ENCODE peak calls at places on chromosome 1, in eight cellular contexts. One of them, this sample, is unnamed.

GRCh38 chr1:163844393-163844948 is 522.7 kb downstream of the NUF2 start:
- DNase-seq in cardiac muscle cell: peak
- DNase-seq in lower leg skin: no peak
- DNase-seq in adrenal gland: no peak
- DNase-seq in tibial artery: no peak
- DNase-seq in fibroblast of pulmonary artery: peak
- DNase-seq in upper lobe of left lung: no peak
- DNase-seq in K562: no peak
- DNase-seq in this sample: no peak

GRCh38 chr1:41935226-41935625 is 16.5 kb upstream of the HIVEP3 start:
- DNase-seq in upper lobe of left lung: no peak
- DNase-seq in adrenal gland: no peak
- DNase-seq in tibial artery: no peak
- DNase-seq in fibroblast of pulmonary artery: peak
- DNase-seq in lower leg skin: no peak
- DNase-seq in K562: no peak
- DNase-seq in cardiac muscle cell: peak
- DNase-seq in this sample: no peak

GRCh38 chr1:245258271-245258920 is 103.6 kb downstream of the KIF26B start:
- DNase-seq in upper lobe of left lung: no peak
- DNase-seq in tibial artery: no peak
- DNase-seq in adrenal gland: no peak
- DNase-seq in K562: no peak
- DNase-seq in fibroblast of pulmonary artery: no peak
- DNase-seq in lower leg skin: no peak
- DNase-seq in cardiac muscle cell: no peak
- DNase-seq in this sample: no peak

GRCh38 chr1:247442164-247442563 is 15.7 kb downstream of the OR2B11 start:
- DNase-seq in fibroblast of pulmonary artery: no peak
- DNase-seq in adrenal gland: no peak
- DNase-seq in lower leg skin: no peak
- DNase-seq in tibial artery: no peak
- DNase-seq in K562: no peak
- DNase-seq in cardiac muscle cell: no peak
- DNase-seq in upper lobe of left lung: no peak
- DNase-seq in this sample: no peak

GRCh38 chr1:20624709-20625108 is 8.5 kb upstream of the PINK1 start:
- DNase-seq in cardiac muscle cell: no peak
- DNase-seq in tibial artery: no peak
- DNase-seq in K562: no peak
- DNase-seq in upper lobe of left lung: no peak
- DNase-seq in lower leg skin: no peak
- DNase-seq in fibroblast of pulmonary artery: no peak
- DNase-seq in adrenal gland: no peak
- DNase-seq in this sample: no peak

GRCh38 chr1:44045064-44045463 is 13.8 kb upstream of the SLC6A9 start:
- DNase-seq in fibroblast of pulmonary artery: no peak
- DNase-seq in K562: no peak
- DNase-seq in upper lobe of left lung: no peak
- DNase-seq in cardiac muscle cell: no peak
- DNase-seq in tibial artery: peak
- DNase-seq in lower leg skin: no peak
- DNase-seq in adrenal gland: no peak
- DNase-seq in this sample: no peak

GRCh38 chr1:198775606-198776005 is 136.8 kb downstream of the PTPRC start:
- DNase-seq in fibroblast of pulmonary artery: peak
- DNase-seq in K562: no peak
- DNase-seq in adrenal gland: no peak
- DNase-seq in cardiac muscle cell: peak
- DNase-seq in lower leg skin: no peak
- DNase-seq in upper lobe of left lung: no peak
- DNase-seq in tibial artery: no peak
- DNase-seq in this sample: no peak

GRCh38 chr1:153776352-153776751 is 1.1 kb downstream of the SLC27A3 start:
- DNase-seq in upper lobe of left lung: no peak
- DNase-seq in tibial artery: no peak
- DNase-seq in lower leg skin: peak
- DNase-seq in adrenal gland: no peak
- DNase-seq in cardiac muscle cell: no peak
- DNase-seq in fibroblast of pulmonary artery: no peak
- DNase-seq in K562: no peak
- DNase-seq in this sample: no peak

GRCh38 chr1:118151312-118151937 is 33.6 kb downstream of the SPAG17 start:
- DNase-seq in tibial artery: no peak
- DNase-seq in lower leg skin: no peak
- DNase-seq in K562: peak
- DNase-seq in fibroblast of pulmonary artery: peak
- DNase-seq in upper lobe of left lung: no peak
- DNase-seq in cardiac muscle cell: peak
- DNase-seq in adrenal gland: peak
- DNase-seq in this sample: peak

DNA sequence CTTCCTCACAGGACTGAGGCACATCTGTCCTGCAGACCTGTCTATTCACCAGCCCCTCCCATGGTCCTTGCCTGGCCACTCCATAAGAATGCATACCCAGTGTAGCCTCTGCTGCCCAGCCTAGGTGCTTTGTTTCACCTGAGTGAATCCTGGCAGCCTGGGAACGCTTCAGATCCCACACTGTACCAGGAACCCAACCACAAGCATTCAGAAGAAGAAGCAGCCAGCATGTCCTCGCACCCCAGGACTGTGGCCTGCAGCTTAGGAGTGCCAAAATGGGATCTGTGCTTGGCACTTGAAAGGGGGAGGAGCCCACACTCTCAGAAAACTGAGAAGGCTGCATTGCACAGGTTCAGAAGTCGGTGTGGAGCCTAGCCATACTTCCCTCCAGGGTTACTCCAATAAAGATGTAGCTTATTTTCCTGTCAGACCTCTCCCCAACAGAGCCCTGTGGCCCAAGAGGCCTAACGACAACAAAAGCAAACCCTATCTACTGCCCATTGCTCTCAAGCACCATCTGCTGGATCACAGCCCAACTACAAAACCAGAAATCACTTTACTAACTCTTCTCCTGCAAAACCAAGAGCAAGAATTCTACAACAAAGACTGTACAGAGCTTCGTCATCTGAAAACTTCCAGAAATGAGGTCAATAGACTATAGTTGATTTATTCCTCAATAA is 923.1 kb upstream of the NEGR1 start:
- DNase-seq in adrenal gland: no peak
- DNase-seq in upper lobe of left lung: no peak
- DNase-seq in fibroblast of pulmonary artery: no peak
- DNase-seq in cardiac muscle cell: no peak
- DNase-seq in tibial artery: no peak
- DNase-seq in lower leg skin: no peak
- DNase-seq in K562: no peak
- DNase-seq in this sample: no peak
- TF ChIP-seq CTCF in adrenal gland: no peak
- TF ChIP-seq CTCF in upper lobe of left lung: no peak
- TF ChIP-seq CTCF in fibroblast of pulmonary artery: no peak
- TF ChIP-seq CTCF in cardiac muscle cell: no peak
- TF ChIP-seq CTCF in tibial artery: no peak
- TF ChIP-seq CTCF in lower leg skin: no peak
- TF ChIP-seq CTCF in K562: no peak
- TF ChIP-seq CTCF in this sample: no peak

GRCh38 chr1:228502522-228502921 is 15.3 kb downstream of the RNF187 start:
- DNase-seq in cardiac muscle cell: no peak
- DNase-seq in adrenal gland: no peak
- DNase-seq in upper lobe of left lung: no peak
- DNase-seq in tibial artery: no peak
- DNase-seq in K562: peak
- DNase-seq in lower leg skin: no peak
- DNase-seq in fibroblast of pulmonary artery: no peak
- DNase-seq in this sample: no peak

GRCh38 chr1:228497817-228498216 is 10.6 kb downstream of the RNF187 start:
- DNase-seq in K562: no peak
- DNase-seq in upper lobe of left lung: no peak
- DNase-seq in fibroblast of pulmonary artery: no peak
- DNase-seq in lower leg skin: no peak
- DNase-seq in adrenal gland: peak
- DNase-seq in cardiac muscle cell: no peak
- DNase-seq in tibial artery: no peak
- DNase-seq in this sample: no peak

GRCh38 chr1:228500901-228501871 is 14.0 kb downstream of the RNF187 start:
- DNase-seq in tibial artery: peak
- DNase-seq in fibroblast of pulmonary artery: peak
- DNase-seq in upper lobe of left lung: no peak
- DNase-seq in adrenal gland: peak
- DNase-seq in cardiac muscle cell: peak
- DNase-seq in lower leg skin: peak
- DNase-seq in K562: peak
- DNase-seq in this sample: peak

GRCh38 chr1:228497206-228497605 is 10.0 kb downstream of the RNF187 start:
- DNase-seq in lower leg skin: peak
- DNase-seq in cardiac muscle cell: no peak
- DNase-seq in fibroblast of pulmonary artery: no peak
- DNase-seq in upper lobe of left lung: no peak
- DNase-seq in K562: no peak
- DNase-seq in adrenal gland: peak
- DNase-seq in tibial artery: no peak
- DNase-seq in this sample: no peak

DNA sequence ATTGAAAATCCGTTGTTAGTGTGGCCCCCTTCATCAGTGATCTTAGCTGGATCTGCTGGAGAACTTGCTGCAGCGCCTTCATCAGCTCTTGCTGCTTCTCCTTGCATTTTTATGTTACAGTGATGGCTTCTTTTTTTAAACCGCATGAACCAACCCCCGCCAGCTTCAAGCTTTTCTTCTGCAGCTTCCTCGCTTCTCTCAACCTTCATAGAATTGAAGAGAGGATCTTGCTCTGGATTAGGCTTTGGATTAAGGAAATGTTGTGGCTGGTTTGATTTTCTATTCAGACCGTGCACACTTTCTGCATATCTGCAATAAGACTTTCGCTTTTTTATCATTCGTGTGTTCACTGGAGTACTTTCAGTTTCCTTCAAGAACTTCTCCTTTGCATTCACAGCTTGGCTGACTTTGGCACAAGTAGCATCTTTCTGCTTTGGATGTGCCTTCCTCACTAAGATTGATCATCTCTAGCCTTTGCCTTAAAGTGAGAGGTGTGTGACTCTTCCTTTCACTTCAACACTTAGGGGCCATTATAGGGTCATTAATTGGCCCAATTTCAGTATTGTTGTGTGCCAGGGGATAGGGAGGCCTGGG is 13.1 kb downstream of the RNF187 start:
- DNase-seq in tibial artery: no peak
- DNase-seq in fibroblast of pulmonary artery: no peak
- DNase-seq in lower leg skin: no peak
- DNase-seq in upper lobe of left lung: no peak
- DNase-seq in adrenal gland: peak
- DNase-seq in cardiac muscle cell: no peak
- DNase-seq in K562: no peak
- DNase-seq in this sample: no peak
- H3K4me3 ChIP-seq in tibial artery: no peak
- H3K4me3 ChIP-seq in fibroblast of pulmonary artery: no peak
- H3K4me3 ChIP-seq in lower leg skin: no peak
- H3K4me3 ChIP-seq in upper lobe of left lung: no peak
- H3K4me3 ChIP-seq in adrenal gland: no peak
- H3K4me3 ChIP-seq in cardiac muscle cell: no peak
- H3K4me3 ChIP-seq in K562: no peak
- H3K4me3 ChIP-seq in this sample: peak

DNA sequence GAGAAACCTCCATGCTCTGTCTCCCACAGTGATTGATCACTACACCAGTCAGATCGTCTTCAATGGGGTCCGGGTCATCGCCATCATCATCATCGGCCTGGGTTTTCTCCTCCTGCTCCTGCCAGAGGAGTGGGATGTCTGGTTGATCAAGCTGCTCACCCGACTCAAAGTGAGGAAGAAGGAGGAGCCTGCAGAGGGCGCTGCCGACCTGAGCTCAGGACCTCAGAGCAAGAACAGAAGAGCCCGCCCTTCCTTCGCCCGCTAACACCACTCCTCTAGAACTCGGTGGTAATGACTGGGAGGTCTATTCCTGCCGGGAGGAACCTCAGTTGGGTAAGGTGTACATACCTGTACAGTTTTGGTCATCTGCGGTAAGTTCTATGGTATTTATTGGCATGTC is 50.3 kb upstream of the COA6 start:
- DNase-seq in lower leg skin: no peak
- DNase-seq in fibroblast of pulmonary artery: peak
- DNase-seq in K562: peak
- DNase-seq in upper lobe of left lung: no peak
- DNase-seq in cardiac muscle cell: peak
- DNase-seq in tibial artery: no peak
- DNase-seq in adrenal gland: peak
- DNase-seq in this sample: no peak
- TF ChIP-seq CTCF in lower leg skin: no peak
- TF ChIP-seq CTCF in fibroblast of pulmonary artery: peak
- TF ChIP-seq CTCF in K562: peak
- TF ChIP-seq CTCF in upper lobe of left lung: no peak
- TF ChIP-seq CTCF in cardiac muscle cell: peak
- TF ChIP-seq CTCF in tibial artery: no peak
- TF ChIP-seq CTCF in adrenal gland: no peak
- TF ChIP-seq CTCF in this sample: no peak

DNA sequence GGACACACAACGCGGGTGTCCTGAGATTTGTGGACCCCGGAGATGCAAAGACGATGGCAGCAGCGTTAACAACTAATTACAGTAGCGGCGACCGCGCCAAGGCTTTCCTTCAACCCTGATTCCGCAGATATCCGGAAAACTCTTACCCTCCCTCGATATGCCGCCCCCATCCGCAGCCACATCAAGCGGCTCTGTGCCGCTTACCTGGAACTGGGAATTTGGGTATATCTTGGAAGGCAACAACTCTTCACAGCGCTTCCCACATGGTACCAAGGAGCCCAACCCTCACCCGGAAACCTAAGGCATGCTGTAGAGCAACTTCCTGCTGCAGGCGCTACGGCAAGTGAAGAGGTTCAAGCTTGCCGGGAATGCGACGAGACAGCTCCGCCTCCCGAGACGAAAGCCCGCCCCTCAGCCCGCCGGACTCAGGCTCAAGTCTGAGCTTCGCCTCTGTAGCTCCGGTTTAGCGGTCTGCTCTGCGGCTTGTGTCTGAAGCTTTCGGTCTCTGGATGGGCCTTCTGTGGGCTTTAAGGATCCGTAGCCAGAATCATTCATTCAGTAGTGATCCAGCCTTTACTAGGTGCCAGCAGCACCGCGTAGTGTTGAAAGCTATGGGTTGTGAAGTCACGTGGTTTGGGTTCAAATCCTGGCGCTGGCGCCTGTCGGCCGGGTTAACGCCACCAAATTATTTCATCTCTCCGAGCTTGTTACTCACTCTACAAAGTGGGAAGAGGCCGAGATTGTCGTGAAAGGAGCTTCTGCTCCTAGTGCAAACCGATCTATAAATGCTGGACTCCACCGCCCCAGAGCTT is at the start of gene HEATR1:
- DNase-seq in adrenal gland: peak
- DNase-seq in K562: peak
- DNase-seq in cardiac muscle cell: peak
- DNase-seq in lower leg skin: peak
- DNase-seq in upper lobe of left lung: peak
- DNase-seq in tibial artery: peak
- DNase-seq in fibroblast of pulmonary artery: peak
- DNase-seq in this sample: peak
- H3K4me3 ChIP-seq in adrenal gland: peak
- H3K4me3 ChIP-seq in K562: peak
- H3K4me3 ChIP-seq in cardiac muscle cell: peak
- H3K4me3 ChIP-seq in lower leg skin: peak
- H3K4me3 ChIP-seq in upper lobe of left lung: peak
- H3K4me3 ChIP-seq in tibial artery: peak
- H3K4me3 ChIP-seq in fibroblast of pulmonary artery: peak
- H3K4me3 ChIP-seq in this sample: peak

GRCh38 chr1:18636762-18637552 is 6.3 kb downstream of the PAX7 start:
- DNase-seq in cardiac muscle cell: no peak
- DNase-seq in tibial artery: no peak
- DNase-seq in adrenal gland: no peak
- DNase-seq in fibroblast of pulmonary artery: no peak
- DNase-seq in K562: no peak
- DNase-seq in upper lobe of left lung: peak
- DNase-seq in lower leg skin: no peak
- DNase-seq in this sample: no peak
- TF ChIP-seq CTCF in cardiac muscle cell: no peak
- TF ChIP-seq CTCF in tibial artery: no peak
- TF ChIP-seq CTCF in adrenal gland: no peak
- TF ChIP-seq CTCF in fibroblast of pulmonary artery: no peak
- TF ChIP-seq CTCF in K562: no peak
- TF ChIP-seq CTCF in upper lobe of left lung: no peak
- TF ChIP-seq CTCF in lower leg skin: no peak
- TF ChIP-seq CTCF in this sample: no peak

This sample was measured in dorsolateral prefrontal cortex.